ENCODE peak calls at places on chromosomes 6 and 20, in nine cellular contexts. D is H9; Q is bronchial epithelial cell; P is HFFc6; K is cardiac muscle cell; O is progenitor cell of endocrine pancreas; W is GM23338; S is neural progenitor cell; V is CD8-positive, alpha-beta T cell. A is an unnamed sample.

GRCh38 chr6:7742214-7742613 is 16.3 kb downstream of the BMP6 start:
- DNase-seq in V (no peak), S (no peak), O (no peak), D (no peak), W (no peak), Q (peak), K (no peak), P (no peak), A (no peak)

GRCh38 chr6:142374965-142375733 is 73.3 kb downstream of the ADGRG6 start:
- DNase-seq in Q (peak), S (no peak), D (no peak), O (no peak), P (peak), K (peak), V (no peak), W (no peak), A (peak)

GRCh38 chr20:63456429-63457284 is 15.8 kb downstream of the KCNQ2 start:
- DNase-seq in V (no peak), D (no peak), W (no peak), O (no peak), P (no peak), Q (no peak), S (no peak), K (peak), A (no peak)

GRCh38 chr6:170186006-170186908 is 104.6 kb downstream of the DLL1 start:
- DNase-seq in W (no peak), P (no peak), D (no peak), Q (peak), S (no peak), O (no peak), K (no peak), V (no peak), A (no peak)

GRCh38 chr6:71254323-71254722 is 34.3 kb upstream of the OGFRL1 start:
- DNase-seq in V (no peak), W (no peak), Q (no peak), K (no peak), O (no peak), P (no peak), D (no peak), S (peak), A (no peak)

GRCh38 chr6:3867616-3868502 is 18.7 kb downstream of the FAM50B start:
- DNase-seq in S (no peak), V (no peak), W (no peak), P (peak), O (no peak), K (peak), Q (peak), D (no peak), A (no peak)

GRCh38 chr6:130744601-130745382 is 82.4 kb upstream of the SMLR1 start:
- DNase-seq in S (peak), K (no peak), P (no peak), Q (no peak), D (no peak), O (no peak), W (no peak), V (no peak), A (no peak)

GRCh38 chr6:129264480-129265045 is 381.6 kb downstream of the LAMA2 start:
- DNase-seq in Q (no peak), S (no peak), V (no peak), D (no peak), O (no peak), K (peak), P (peak), W (no peak), A (no peak)

GRCh38 chr6:162408805-162409535 is 318.6 kb downstream of the PRKN start:
- DNase-seq in K (no peak), S (peak), W (peak), O (no peak), P (no peak), D (no peak), V (no peak), Q (no peak), A (no peak)

GRCh38 chr6:29553268-29554057 is 6.1 kb downstream of the UBD start:
- DNase-seq in S (peak), K (peak), V (no peak), W (peak), D (peak), Q (peak), O (peak), P (no peak), A (no peak)
- TF ChIP-seq CTCF in S (peak), K (peak), V (no peak), W (no peak), D (peak), Q (no peak), O (peak), P (no peak), A (no peak)

DNA sequence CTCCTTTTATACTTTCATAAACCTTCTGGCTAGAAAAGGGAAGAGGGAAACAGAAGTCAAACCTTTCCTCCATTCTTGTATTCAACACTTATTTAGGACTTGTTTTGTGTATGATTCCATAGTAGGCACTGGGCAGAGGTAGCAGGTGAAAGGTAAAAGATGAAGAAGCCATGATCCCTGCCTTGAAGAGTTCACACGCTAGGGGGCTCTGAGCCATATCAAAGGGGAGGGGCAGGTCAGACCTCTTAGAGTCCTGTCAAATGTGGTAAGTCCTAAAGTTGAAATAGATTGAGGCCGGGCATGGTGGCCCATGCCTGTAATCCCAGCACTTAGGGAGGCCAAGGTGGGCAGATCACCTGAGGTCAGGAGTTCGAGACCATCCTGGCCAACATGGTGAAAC is 85.5 kb downstream of the NDUFAF5 start:
- DNase-seq in V (no peak), S (no peak), D (peak), K (no peak), P (no peak), W (peak), O (no peak), Q (no peak), A (no peak)
- TF ChIP-seq CTCF in V (no peak), S (peak), D (peak), K (no peak), P (no peak), W (peak), O (peak), Q (no peak), A (no peak)

GRCh38 chr6:157221049-157221816 is 102.1 kb downstream of the TMEM242 start:
- DNase-seq in O (peak), W (peak), Q (peak), S (no peak), D (peak), K (peak), V (peak), P (peak), A (peak)
- TF ChIP-seq CTCF in O (no peak), W (no peak), Q (peak), S (no peak), D (no peak), K (peak), V (no peak), P (peak), A (no peak)

GRCh38 chr6:64714073-64714472 is 993.0 kb downstream of the EYS start:
- DNase-seq in K (no peak), P (no peak), O (no peak), S (no peak), W (no peak), Q (no peak), D (no peak), V (no peak), A (no peak)
- TF ChIP-seq CTCF in K (no peak), P (no peak), O (no peak), S (no peak), W (no peak), Q (no peak), D (no peak), V (no peak), A (no peak)

GRCh38 chr6:65524232-65524631 is 182.8 kb downstream of the EYS start:
- DNase-seq in O (no peak), V (no peak), D (no peak), S (no peak), Q (no peak), W (no peak), K (no peak), P (no peak), A (no peak)
- TF ChIP-seq CTCF in O (no peak), V (no peak), D (no peak), S (no peak), Q (no peak), W (no peak), K (no peak), P (no peak), A (no peak)

GRCh38 chr20:48578397-48579098 is 249.3 kb downstream of the PREX1 start:
- DNase-seq in S (no peak), D (no peak), V (no peak), W (no peak), K (no peak), O (no peak), P (no peak), Q (no peak), A (peak)
- TF ChIP-seq CTCF in S (no peak), D (peak), V (no peak), W (no peak), K (peak), O (no peak), P (no peak), Q (no peak), A (no peak)

DNA sequence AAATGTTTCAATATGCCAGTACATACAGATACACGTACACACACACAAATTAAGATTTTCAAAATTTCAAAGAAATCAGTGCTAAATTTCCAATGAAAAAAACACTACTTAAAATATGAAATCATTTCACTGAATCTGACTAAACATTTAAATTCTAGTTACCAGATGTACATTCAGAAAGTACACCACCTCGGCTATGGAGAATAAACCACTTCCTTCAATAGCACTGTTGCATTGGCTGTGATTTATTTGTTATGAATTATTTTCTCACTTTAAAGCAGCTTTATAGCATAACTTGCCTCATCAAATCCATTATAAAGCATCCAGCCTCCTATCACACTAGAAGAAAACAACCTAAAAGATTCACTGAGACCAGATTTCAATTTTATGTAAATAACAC is 36.6 kb downstream of the HBS1L start:
- DNase-seq in D (no peak), V (no peak), P (no peak), K (no peak), Q (no peak), W (no peak), O (no peak), S (no peak), A (no peak)
- TF ChIP-seq CTCF in D (no peak), V (no peak), P (no peak), K (no peak), Q (no peak), W (no peak), O (no peak), S (no peak), A (no peak)

DNA sequence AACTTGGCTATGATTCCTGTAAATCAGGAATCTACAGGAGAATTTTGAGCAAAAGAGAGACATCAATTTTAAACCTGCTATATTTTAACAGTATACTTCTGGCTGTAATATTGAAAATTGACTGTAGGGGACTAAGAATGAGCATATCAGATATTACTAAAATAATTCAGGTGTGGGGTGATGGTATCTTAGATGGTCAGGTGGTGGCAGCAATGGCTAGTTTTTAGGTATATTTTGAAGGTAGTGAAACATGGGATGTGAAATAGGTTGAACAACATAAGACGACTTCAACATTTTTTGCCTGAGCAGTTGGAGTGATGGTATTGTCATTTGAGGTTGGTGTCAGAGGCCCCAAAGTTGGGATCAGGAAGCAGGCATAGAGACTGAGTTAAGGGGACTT is 32.1 kb downstream of the FAM83B start:
- DNase-seq in D (no peak), P (no peak), W (peak), S (no peak), K (no peak), Q (no peak), O (no peak), V (no peak), A (peak)
- TF ChIP-seq CTCF in D (peak), P (peak), W (peak), S (no peak), K (no peak), Q (no peak), O (no peak), V (no peak), A (no peak)

A was measured in Calu3.